ENCODE peak calls at places on chromosomes 12 and 14, in five cellular contexts. E, B, Y, M and C are unnamed samples.

GRCh38 chr14:57933363-57933762 is 67.5 kb upstream of the SLC35F4 start:
- DNase-seq in Y (no peak), B (no peak), E (no peak), M (no peak), C (no peak)

GRCh38 chr12:23561536-23561935 is 387.9 kb downstream of the SOX5 start:
- DNase-seq in M (no peak), B (no peak), Y (no peak), E (no peak), C (no peak)

GRCh38 chr14:55717621-55718020 is 137.6 kb downstream of the KTN1 start:
- DNase-seq in Y (no peak), E (no peak), M (no peak), B (no peak), C (no peak)

GRCh38 chr12:20588057-20588456 is 107.1 kb upstream of the SLCO1C1 start:
- DNase-seq in E (no peak), M (no peak), B (no peak), Y (no peak), C (no peak)

GRCh38 chr12:93139028-93139665 is 210.1 kb upstream of the EEA1 start:
- DNase-seq in E (no peak), B (no peak), M (no peak), Y (no peak), C (no peak)

GRCh38 chr12:26195641-26196423 is 459 bp downstream of the SSPN start:
- DNase-seq in B (peak; percentile 64), Y (no peak), E (peak; percentile 78), M (peak; percentile 31), C (peak; percentile 47)

GRCh38 chr12:66707002-66707697 is 28.3 kb upstream of the GRIP1 start:
- DNase-seq in B (no peak), Y (no peak), M (no peak), E (no peak), C (no peak)

GRCh38 chr12:46915082-46915481 is 89.3 kb upstream of the SLC38A4 start:
- DNase-seq in B (no peak), M (no peak), E (peak; percentile 62), Y (no peak), C (no peak)

GRCh38 chr12:71865166-71865713 is 25.7 kb downstream of the TBC1D15 start:
- DNase-seq in B (no peak), M (no peak), E (no peak), Y (no peak), C (peak; percentile 36)

GRCh38 chr12:60209521-60209920 is 613.7 kb downstream of the SLC16A7 start:
- DNase-seq in Y (no peak), E (no peak), M (no peak), B (no peak), C (no peak)

GRCh38 chr12:113071063-113071426 is 14.5 kb downstream of the DTX1 start:
- DNase-seq in Y (no peak), E (no peak), B (no peak), M (no peak), C (no peak)

GRCh38 chr14:87712386-87713113 is 280.4 kb downstream of the GALC start:
- DNase-seq in Y (no peak), M (no peak), B (no peak), E (no peak), C (no peak)

GRCh38 chr14:90509403-90509802 is 112.6 kb downstream of the CALM1 start:
- DNase-seq in B (no peak), M (no peak), E (no peak), Y (no peak), C (no peak)

GRCh38 chr12:107079172-107080011 is 14.0 kb downstream of the CRY1 start:
- DNase-seq in M (no peak), B (no peak), Y (no peak), E (no peak), C (peak; percentile 53)

GRCh38 chr14:78631551-78631950 is 461.4 kb downstream of the NRXN3 start:
- DNase-seq in Y (no peak), B (no peak), M (no peak), E (no peak), C (no peak)

GRCh38 chr12:99915251-99916082 is 69.3 kb downstream of the ANKS1B start:
- DNase-seq in Y (no peak), B (no peak), M (no peak), E (no peak), C (no peak)

GRCh38 chr14:85313801-85314207 is 216.1 kb upstream of the FLRT2 start:
- DNase-seq in B (no peak), E (no peak), Y (no peak), M (peak; percentile 15), C (peak; percentile 32)

GRCh38 chr12:28963554-28963953 is 185.5 kb upstream of the FAR2 start:
- DNase-seq in Y (no peak), E (no peak), M (no peak), B (no peak), C (peak; percentile 69)

GRCh38 chr14:53278602-53279506 is 125.7 kb upstream of the DDHD1 start:
- DNase-seq in M (no peak), B (no peak), E (no peak), Y (no peak), C (peak; percentile 66)

GRCh38 chr12:113075137-113075683 is 18.7 kb downstream of the DTX1 start:
- DNase-seq in Y (no peak), M (no peak), B (no peak), E (no peak), C (no peak)

GRCh38 chr12:26135571-26135970 is 10.7 kb upstream of the BHLHE41 start:
- DNase-seq in Y (no peak), M (no peak), E (no peak), B (no peak), C (no peak)

GRCh38 chr12:112420740-112421139 is 2.0 kb downstream of the PTPN11 start:
- DNase-seq in E (no peak), M (no peak), B (no peak), Y (no peak), C (no peak)

GRCh38 chr12:88245905-88246304 is 103.8 kb downstream of the TMTC3 start:
- DNase-seq in Y (no peak), B (no peak), M (no peak), E (no peak), C (no peak)

GRCh38 chr12:49783917-49784676 is 42.7 kb downstream of the TMBIM6 start:
- DNase-seq in E (no peak), Y (no peak), B (no peak), M (no peak), C (peak; percentile 97)

GRCh38 chr14:105380656-105381210 is 17.6 kb upstream of the TEX22 start:
- DNase-seq in E (peak; percentile 45), B (no peak), M (no peak), Y (no peak), C (no peak)

GRCh38 chr12:53749986-53750811 is 1.6 kb downstream of the CISTR start:
- DNase-seq in E (no peak), B (no peak), M (no peak), Y (no peak), C (no peak)
- H3K27me3 ChIP-seq in E (no peaks in the 10 kb centered on the region), B (peaks cover 56% of the 10 kb centered on the region), M (peaks cover 92% of the 10 kb centered on the region), Y (peaks cover 55% of the 10 kb centered on the region), C (peaks cover 77% of the 10 kb centered on the region)

DNA sequence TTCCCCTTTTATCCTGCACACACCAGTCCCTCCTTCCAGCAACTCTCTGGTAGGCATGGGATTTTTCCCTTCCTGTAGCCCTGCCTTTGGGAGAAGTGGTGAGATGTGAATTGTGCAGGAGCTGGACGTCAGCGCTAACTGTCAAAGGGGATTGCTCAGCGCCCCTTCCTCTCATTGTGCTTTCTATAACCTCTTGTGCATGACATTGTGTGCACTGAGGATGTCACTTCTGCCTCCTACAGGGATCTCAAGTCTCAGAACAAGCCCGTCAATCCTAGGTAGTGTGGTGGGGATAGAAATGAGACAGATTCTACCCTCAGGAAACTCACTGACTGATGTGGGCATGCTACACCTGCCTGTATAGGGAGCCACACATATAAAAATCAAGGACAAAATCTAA is 8.7 kb downstream of the KCNA5 start:
- DNase-seq in M (no peak), Y (no peak), B (no peak), E (no peak), C (no peak)
- H3K27me3 ChIP-seq in M (peaks cover 26% of the 10 kb centered on the region), Y (peaks cover 3% of the 10 kb centered on the region), B (no peaks in the 10 kb centered on the region), E (no peaks in the 10 kb centered on the region), C (no peaks in the 10 kb centered on the region)

GRCh38 chr14:94177806-94178205 is 3.7 kb downstream of the PPP4R4 start:
- DNase-seq in M (no peak), Y (no peak), B (no peak), E (no peak), C (no peak)
- H3K27me3 ChIP-seq in M (peaks cover 3% of the 10 kb centered on the region), Y (peaks cover 7% of the 10 kb centered on the region), B (peaks cover 49% of the 10 kb centered on the region), E (no peaks in the 10 kb centered on the region), C (peaks cover 33% of the 10 kb centered on the region)

GRCh38 chr12:130178291-130178690 is 16.0 kb downstream of the FZD10 start:
- DNase-seq in E (no peak), M (no peak), B (no peak), Y (no peak), C (no peak)
- H3K27me3 ChIP-seq in E (no peaks in the 10 kb centered on the region), M (no peaks in the 10 kb centered on the region), B (peaks cover 15% of the 10 kb centered on the region), Y (peaks cover 4% of the 10 kb centered on the region), C (no peaks in the 10 kb centered on the region)

GRCh38 chr14:36198378-36198777 is 21.9 kb upstream of the PTCSC3 start:
- DNase-seq in E (no peak), Y (no peak), B (no peak), M (no peak), C (no peak)
- H3K27me3 ChIP-seq in E (no peaks in the 10 kb centered on the region), Y (no peaks in the 10 kb centered on the region), B (no peaks in the 10 kb centered on the region), M (peaks cover 5% of the 10 kb centered on the region), C (no peaks in the 10 kb centered on the region)

GRCh38 chr12:123941000-123941399 is 31.6 kb downstream of the CCDC92 start:
- DNase-seq in B (no peak), M (no peak), Y (no peak), E (no peak), C (no peak)

GRCh38 chr12:123941485-123942276 is 30.9 kb downstream of the CCDC92 start:
- DNase-seq in B (no peak), Y (no peak), M (no peak), E (no peak), C (no peak)

GRCh38 chr12:123939716-123940626 is 32.7 kb downstream of the CCDC92 start:
- DNase-seq in B (no peak), Y (no peak), E (no peak), M (no peak), C (no peak)

GRCh38 chr12:123942277-123942653 is 30.4 kb downstream of the CCDC92 start:
- DNase-seq in E (peak; percentile 71), M (no peak), B (no peak), Y (no peak), C (peak; percentile 27)

GRCh38 chr12:123940627-123940966 is 32.0 kb downstream of the CCDC92 start:
- DNase-seq in E (no peak), B (no peak), M (no peak), Y (no peak), C (no peak)
- H3K27me3 ChIP-seq in E (no peaks in the 10 kb centered on the region), B (no peaks in the 10 kb centered on the region), M (no peaks in the 10 kb centered on the region), Y (no peaks in the 10 kb centered on the region), C (no peaks in the 10 kb centered on the region)

GRCh38 chr12:108788911-108789310 is 57.6 kb upstream of the CORO1C start:
- DNase-seq in M (no peak), Y (no peak), E (no peak), B (no peak), C (no peak)
- H3K27me3 ChIP-seq in M (no peaks in the 10 kb centered on the region), Y (no peaks in the 10 kb centered on the region), E (no peaks in the 10 kb centered on the region), B (no peaks in the 10 kb centered on the region), C (no peaks in the 10 kb centered on the region)

GRCh38 chr14:93759781-93760307 is 28.4 kb downstream of the PRIMA1 start:
- DNase-seq in M (no peak), E (peak; percentile 72), Y (no peak), B (no peak), C (no peak)
- H3K27me3 ChIP-seq in M (no peaks in the 10 kb centered on the region), E (no peaks in the 10 kb centered on the region), Y (no peaks in the 10 kb centered on the region), B (no peaks in the 10 kb centered on the region), C (no peaks in the 10 kb centered on the region)